ENCODE peak calls at places on chromosomes 4 and X, in six cellular contexts. C is tibial artery, M is retinal pigment epithelial cell, U is gastrocnemius medialis, D is esophagus muscularis mucosa, L is BE2C. R is an unnamed sample.

GRCh38 chr4:150366487-150366999 is 215.4 kb upstream of the MAB21L2 start:
- DNase-seq in C (no peak), M (peak), U (no peak), D (no peak), L (peak), R (no peak)

GRCh38 chr4:148163011-148163410 is 279.2 kb downstream of the NR3C2 start:
- DNase-seq in C (no peak), M (no peak), U (no peak), D (no peak), L (no peak), R (no peak)

GRCh38 chr4:75596061-75596460 is 34.3 kb downstream of the CDKL2 start:
- DNase-seq in C (no peak), M (no peak), U (no peak), D (no peak), L (no peak), R (no peak)

GRCh38 chrX:2707334-2707760 is 16.3 kb downstream of the CD99 start:
- DNase-seq in C (peak), M (no peak), U (peak), D (peak), L (peak), R (peak)

GRCh38 chrX:48695925-48696300 is 621 bp upstream of the SUV39H1 start:
- DNase-seq in C (no peak), M (no peak), U (no peak), D (no peak), L (peak), R (no peak)

GRCh38 chrX:152884171-152884570 is 13.7 kb upstream of the ZNF185 start:
- DNase-seq in C (no peak), M (no peak), U (no peak), D (no peak), L (no peak), R (no peak)

GRCh38 chrX:49237060-49237459 is 1.8 kb downstream of the CCDC22 start:
- DNase-seq in C (no peak), M (no peak), U (no peak), D (no peak), L (no peak), R (no peak)

GRCh38 chr4:90127706-90128345 is 632 bp downstream of the CCSER1 start:
- DNase-seq in C (no peak), M (no peak), U (no peak), D (no peak), L (peak), R (no peak)

GRCh38 chrX:45788941-45789348 is 588.3 kb upstream of the DIPK2B start:
- DNase-seq in C (no peak), M (no peak), U (peak), D (no peak), L (no peak), R (no peak)

GRCh38 chrX:49187028-49187394 is 838 bp upstream of the PRICKLE3 start:
- DNase-seq in C (no peak), M (no peak), U (no peak), D (no peak), L (no peak), R (no peak)

GRCh38 chrX:40261955-40262596 is 164.3 kb upstream of the BCOR start:
- DNase-seq in C (no peak), M (no peak), U (no peak), D (no peak), L (no peak), R (no peak)

GRCh38 chr4:104989363-104989762 is 157.3 kb upstream of the TET2 start:
- DNase-seq in C (no peak), M (peak), U (no peak), D (no peak), L (no peak), R (peak)

GRCh38 chrX:104681214-104681613 is 115.2 kb downstream of the IL1RAPL2 start:
- DNase-seq in C (no peak), M (no peak), U (no peak), D (no peak), L (no peak), R (no peak)

GRCh38 chr4:30716671-30717207 is 3.4 kb upstream of the PCDH7 start:
- DNase-seq in C (no peak), M (no peak), U (no peak), D (no peak), L (peak), R (no peak)

GRCh38 chr4:651884-652642 is 22.0 kb downstream of the ATP5ME start:
- DNase-seq in C (no peak), M (no peak), U (no peak), D (no peak), L (no peak), R (no peak)

DNA sequence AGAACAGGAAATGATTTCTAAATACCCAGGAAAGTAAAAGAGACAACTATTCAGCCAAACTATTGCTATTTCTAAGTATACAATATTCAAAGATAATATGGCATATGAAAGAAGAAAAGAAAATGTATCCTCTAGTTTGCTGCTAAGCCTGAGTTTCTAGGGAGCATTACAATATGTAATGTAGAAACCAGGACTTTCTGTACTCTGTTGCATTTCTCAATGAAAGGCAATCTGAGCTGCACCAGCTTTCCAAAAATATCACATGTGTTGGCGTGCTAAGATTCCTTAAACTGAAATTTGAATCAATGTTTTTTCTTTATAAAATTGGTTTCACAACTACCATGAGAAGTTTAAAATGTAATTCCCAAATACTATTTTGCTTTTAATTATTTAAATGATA is 129.6 kb downstream of the ANK2 start:
- DNase-seq in C (no peak), M (no peak), U (peak), D (no peak), L (no peak), R (no peak)
- H3K4me3 ChIP-seq in C (no peak), M (no peak), U (peak), D (no peak), L (no peak), R (no peak)

DNA sequence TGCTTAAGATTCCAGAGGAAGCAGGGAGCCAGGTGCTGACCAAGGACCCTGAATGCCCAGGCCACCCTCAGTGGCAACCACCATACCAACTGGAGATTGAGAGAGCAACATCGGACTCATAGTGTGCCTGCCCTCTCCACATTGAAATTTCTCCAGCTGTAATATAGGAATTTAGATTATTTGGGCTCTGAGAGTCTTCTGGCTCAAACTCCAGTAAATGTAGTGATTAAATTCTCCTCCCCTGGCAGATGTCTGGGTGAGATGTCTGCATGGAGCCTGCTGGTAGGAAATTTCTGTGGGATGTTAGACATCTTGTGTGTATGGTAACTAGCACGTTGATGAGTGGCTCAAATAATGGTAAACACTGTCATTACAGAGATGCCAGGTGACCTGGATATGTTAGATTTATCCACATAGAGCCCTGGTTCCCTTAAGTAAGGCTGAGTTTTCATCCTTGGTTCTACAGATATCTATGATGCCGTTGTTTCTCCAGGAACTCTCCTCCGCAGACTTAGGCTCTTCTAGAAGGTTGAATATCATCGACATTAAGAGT is 70.6 kb downstream of the CLNK start:
- DNase-seq in C (no peak), M (no peak), U (no peak), D (no peak), L (no peak), R (no peak)
- H3K4me3 ChIP-seq in C (no peak), M (no peak), U (no peak), D (no peak), L (no peak), R (no peak)

GRCh38 chrX:100407784-100408642 is 2.1 kb downstream of the PCDH19 start:
- DNase-seq in C (no peak), M (no peak), U (no peak), D (no peak), L (no peak), R (no peak)
- H3K4me3 ChIP-seq in C (peak), M (no peak), U (peak), D (peak), L (no peak), R (no peak)

GRCh38 chr4:168534535-168534934 is 37.7 kb downstream of the PALLD start:
- DNase-seq in C (no peak), M (no peak), U (no peak), D (no peak), L (no peak), R (no peak)

GRCh38 chr4:168537556-168537955 is 40.7 kb downstream of the PALLD start:
- DNase-seq in C (no peak), M (no peak), U (no peak), D (no peak), L (no peak), R (no peak)

GRCh38 chr4:168536448-168536847 is 39.6 kb downstream of the PALLD start:
- DNase-seq in C (no peak), M (no peak), U (no peak), D (no peak), L (no peak), R (no peak)

GRCh38 chr4:168537086-168537485 is 40.2 kb downstream of the PALLD start:
- DNase-seq in C (no peak), M (no peak), U (no peak), D (no peak), L (no peak), R (no peak)

GRCh38 chr4:168535689-168536088 is 38.8 kb downstream of the PALLD start:
- DNase-seq in C (no peak), M (no peak), U (no peak), D (no peak), L (no peak), R (no peak)
- H3K4me3 ChIP-seq in C (no peak), M (no peak), U (no peak), D (no peak), L (no peak), R (no peak)

R was measured in epithelial cell of proximal tubule.